ENCODE peak calls at places on chromosomes 1 and 21, in nine cellular contexts. I, R, E, G, Q, J, T, A and F are unnamed samples.
A peak's percentile ranks its signal among the peaks of the same experiment; 100 is the strongest.

GRCh38 chr1:225973158-225973557 is 26.0 kb downstream of the SDE2 start:
- DNase-seq in R (no peak), A (no peak), E (no peak), Q (peak; percentile 95), T (no peak), J (no peak), I (no peak), G (no peak), F (no peak)

GRCh38 chr21:34553199-34553952 is 41.4 kb upstream of the KCNE1 start:
- DNase-seq in R (no peak), T (no peak), A (no peak), I (peak; percentile 73), E (no peak), Q (no peak), J (no peak), G (no peak), F (peak; percentile 61)

GRCh38 chr1:204885288-204885711 is 14.6 kb downstream of the NFASC start:
- DNase-seq in E (no peak), J (no peak), Q (no peak), T (no peak), G (no peak), I (peak; percentile 33), R (no peak), A (no peak), F (no peak)

GRCh38 chr21:34909492-34910292 is 139.4 kb downstream of the RUNX1 start:
- DNase-seq in Q (no peak), A (no peak), J (no peak), R (no peak), G (no peak), T (no peak), I (no peak), E (no peak), F (no peak)

GRCh38 chr1:162635418-162635817 is 3.2 kb downstream of the DDR2 start:
- DNase-seq in J (no peak), G (no peak), T (no peak), Q (no peak), E (no peak), A (no peak), I (no peak), R (no peak), F (no peak)

GRCh38 chr1:17239420-17239819 is 9.5 kb upstream of the PADI3 start:
- DNase-seq in G (peak; percentile 53), Q (peak; percentile 44), A (no peak), I (peak; percentile 92), T (peak; percentile 46), R (no peak), J (no peak), E (no peak), F (peak; percentile 53)

GRCh38 chr1:151993084-151993733 is 450 bp downstream of the S100A10 start:
- DNase-seq in T (no peak), Q (peak; percentile 38), G (no peak), A (no peak), E (peak; percentile 37), R (no peak), J (peak; percentile 54), I (no peak), F (no peak)

GRCh38 chr21:34543017-34543416 is 31.0 kb upstream of the KCNE1 start:
- DNase-seq in G (no peak), I (no peak), Q (no peak), R (no peak), A (no peak), E (no peak), J (no peak), T (no peak), F (no peak)

GRCh38 chr1:208086116-208086515 is 158.1 kb downstream of the PLXNA2 start:
- DNase-seq in J (no peak), I (no peak), Q (no peak), R (no peak), E (no peak), A (no peak), G (no peak), T (no peak), F (no peak)

GRCh38 chr1:9736241-9736640 is 84.7 kb downstream of the PIK3CD start:
- DNase-seq in Q (no peak), I (no peak), A (no peak), G (no peak), R (no peak), E (no peak), J (no peak), T (no peak), F (no peak)

GRCh38 chr1:84164567-84165021 is 20.5 kb downstream of the PRKACB start:
- DNase-seq in Q (no peak), G (no peak), R (no peak), E (no peak), I (peak; percentile 55), A (no peak), T (peak; percentile 80), J (no peak), F (no peak)

GRCh38 chr1:75292013-75292412 is 157.8 kb downstream of the LHX8 start:
- DNase-seq in R (no peak), Q (no peak), J (no peak), A (no peak), G (no peak), T (no peak), E (no peak), I (no peak), F (no peak)

GRCh38 chr21:46621457-46622182 is 13.9 kb upstream of the PRMT2 start:
- DNase-seq in J (no peak), A (no peak), E (no peak), G (no peak), I (peak; percentile 49), Q (no peak), T (no peak), R (no peak), F (no peak)

GRCh38 chr1:148318123-148318899 is 164.8 kb downstream of the PPIAL4G start:
- DNase-seq in E (peak; percentile 55), R (peak; percentile 13), Q (no peak), J (peak; percentile 80), I (no peak), A (no peak), T (no peak), G (no peak), F (no peak)

GRCh38 chr1:111420377-111420776 is 7.2 kb downstream of the OVGP1 start:
- DNase-seq in J (no peak), Q (no peak), A (no peak), E (no peak), R (no peak), G (no peak), T (no peak), I (no peak), F (no peak)

GRCh38 chr1:243713470-243714186 is 136.4 kb downstream of the AKT3 start:
- DNase-seq in J (no peak), G (no peak), A (no peak), E (no peak), I (peak; percentile 72), R (no peak), Q (peak; percentile 73), T (peak; percentile 95), F (no peak)

GRCh38 chr1:36203554-36204346 is 20.5 kb upstream of the THRAP3 start:
- DNase-seq in R (no peak), E (no peak), Q (no peak), T (peak; percentile 52), J (no peak), G (no peak), I (peak; percentile 50), A (no peak), F (no peak)

GRCh38 chr1:230268371-230269170 is 157.6 kb downstream of the PGBD5 start:
- DNase-seq in E (no peak), I (peak; percentile 59), G (peak; percentile 62), J (no peak), R (no peak), A (no peak), T (peak; percentile 54), Q (peak; percentile 78), F (peak; percentile 20)

GRCh38 chr1:31984419-31985347 is 29.0 kb upstream of the KHDRBS1 start:
- DNase-seq in E (peak; percentile 30), I (peak; percentile 35), G (no peak), J (peak; percentile 67), Q (no peak), A (no peak), R (peak; percentile 30), T (no peak), F (no peak)

GRCh38 chr1:179092896-179093461 is 11.1 kb downstream of the TOR3A start:
- DNase-seq in J (no peak), G (no peak), I (no peak), A (no peak), E (no peak), R (no peak), T (no peak), Q (no peak), F (no peak)

GRCh38 chr21:31343680-31344480 is at the start of gene TIAM1:
- DNase-seq in E (no peak), I (peak; percentile 72), Q (peak; percentile 30), R (no peak), J (no peak), G (peak; percentile 37), A (peak; percentile 79), T (no peak), F (no peak)

GRCh38 chr21:26072891-26073615 is 97.5 kb downstream of the APP start:
- DNase-seq in E (no peak), G (no peak), T (no peak), R (no peak), A (no peak), Q (no peak), J (no peak), I (peak; percentile 45), F (no peak)

GRCh38 chr1:198007687-198008627 is 90.8 kb downstream of the LHX9 start:
- DNase-seq in T (no peak), G (no peak), R (no peak), J (no peak), Q (no peak), A (no peak), E (no peak), I (peak; percentile 8), F (no peak)

GRCh38 chr1:9373614-9374013 is 80.9 kb downstream of the SPSB1 start:
- DNase-seq in I (no peak), Q (no peak), A (no peak), R (no peak), T (no peak), G (no peak), E (no peak), J (no peak), F (no peak)

GRCh38 chr1:208357663-208358507 is 113.7 kb upstream of the PLXNA2 start:
- DNase-seq in J (no peak), T (no peak), E (no peak), Q (no peak), G (no peak), A (no peak), I (no peak), R (no peak), F (no peak)

GRCh38 chr21:25708467-25709065 is 26.1 kb downstream of the ATP5PF start:
- DNase-seq in E (peak; percentile 49), J (peak; percentile 44), I (peak; percentile 43), G (peak; percentile 38), Q (peak; percentile 58), R (peak; percentile 31), T (peak; percentile 14), A (no peak), F (peak; percentile 49)

GRCh38 chr1:24554714-24555113 is 1.2 kb upstream of the NCMAP start:
- DNase-seq in R (no peak), G (no peak), T (no peak), Q (no peak), E (no peak), A (no peak), I (no peak), J (no peak), F (no peak)

GRCh38 chr1:214895226-214895625 is 187.3 kb upstream of the KCNK2 start:
- DNase-seq in T (no peak), Q (no peak), I (no peak), R (no peak), J (no peak), E (no peak), A (no peak), G (no peak), F (no peak)

GRCh38 chr1:234975122-234975940 is 153.3 kb downstream of the TOMM20 start:
- DNase-seq in I (peak; percentile 99), J (peak; percentile 61), G (peak; percentile 68), Q (peak; percentile 99), T (no peak), A (no peak), R (no peak), E (no peak), F (peak; percentile 86)

GRCh38 chr21:42234464-42235241 is 15.7 kb downstream of the ABCG1 start:
- DNase-seq in J (peak; percentile 91), E (peak; percentile 82), T (no peak), A (peak; percentile 67), G (no peak), Q (peak; percentile 76), I (peak; percentile 9), R (peak; percentile 43), F (peak; percentile 50)

GRCh38 chr1:220803401-220804201 is 16.9 kb downstream of the MTARC1 start:
- DNase-seq in R (no peak), Q (peak; percentile 31), J (peak; percentile 7), T (no peak), G (peak; percentile 40), A (no peak), E (no peak), I (peak; percentile 25), F (peak; percentile 32)